ENCODE peak calls at places on chromosomes 12 and 14, in seven cellular contexts. H, Z, P, W, X, B and V are unnamed samples.

GRCh38 chr12:56838602-56839488 is 75.7 kb downstream of the HSD17B6 start:
- DNase-seq in W (no peak), B (no peak), P (no peak), X (no peak), H (no peak), Z (no peak), V (no peak)

GRCh38 chr12:104494137-104494815 is 37.5 kb downstream of the CHST11 start:
- DNase-seq in X (no peak), H (no peak), B (peak; percentile 89), Z (no peak), W (peak; percentile 39), P (no peak), V (peak; percentile 92)

GRCh38 chr14:92729632-92730358 is 18.6 kb downstream of the LGMN start:
- DNase-seq in P (no peak), X (no peak), Z (no peak), W (no peak), B (peak; percentile 75), H (no peak), V (no peak)

GRCh38 chr12:28242888-28243633 is 52.8 kb downstream of the CCDC91 start:
- DNase-seq in Z (no peak), P (no peak), B (no peak), W (no peak), H (no peak), X (no peak), V (no peak)

GRCh38 chr12:93442411-93443340 is 929 bp upstream of the UBE2N start:
- DNase-seq in B (no peak), X (no peak), W (no peak), H (no peak), P (no peak), Z (no peak), V (no peak)

GRCh38 chr14:95197498-95198010 is 40.2 kb upstream of the DICER1 start:
- DNase-seq in Z (no peak), H (peak; percentile 75), X (no peak), B (no peak), P (no peak), W (no peak), V (no peak)

GRCh38 chr14:68047910-68048309 is 228.3 kb downstream of the RAD51B start:
- DNase-seq in X (no peak), P (no peak), Z (no peak), B (no peak), H (no peak), W (no peak), V (no peak)

GRCh38 chr14:22811752-22812151 is 3.5 kb downstream of the SLC7A7 start:
- DNase-seq in Z (no peak), W (no peak), P (no peak), X (no peak), H (no peak), B (no peak), V (no peak)

GRCh38 chr12:90987101-90987500 is 17.7 kb downstream of the EPYC start:
- DNase-seq in W (no peak), P (no peak), X (no peak), Z (no peak), B (no peak), H (no peak), V (no peak)

GRCh38 chr14:68541128-68541896 is 251.6 kb downstream of the ZFP36L1 start:
- DNase-seq in Z (no peak), X (no peak), W (no peak), H (no peak), P (no peak), B (no peak), V (no peak)